ENCODE peak calls at places on chromosome 18, in four cellular contexts. Z is DMS153, S is cardiac fibroblast, Y is esophagus squamous epithelium. W is an unnamed sample.

GRCh38 chr18:70380915-70381896 is 92.4 kb downstream of the SOCS6 start:
- DNase-seq in Z (peak), S (no peak), Y (no peak), W (peak)

GRCh38 chr18:51361130-51361860 is 163.8 kb upstream of the MEX3C start:
- DNase-seq in Z (no peak), S (peak), Y (no peak), W (no peak)

GRCh38 chr18:6199777-6200176 is 214.9 kb downstream of the L3MBTL4 start:
- DNase-seq in Z (no peak), S (no peak), Y (no peak), W (no peak)

GRCh38 chr18:1526996-1527395 is 622.3 kb downstream of the ADCYAP1 start:
- DNase-seq in Z (no peak), S (peak), Y (no peak), W (no peak)

GRCh38 chr18:55407191-55407590 is 180.8 kb downstream of the TCF4 start:
- DNase-seq in Z (no peak), S (no peak), Y (no peak), W (no peak)

GRCh38 chr18:3075491-3075890 is 62.5 kb upstream of the LPIN2 start:
- DNase-seq in Z (no peak), S (no peak), Y (no peak), W (no peak)

GRCh38 chr18:27030403-27030802 is 154.7 kb downstream of the CHST9 start:
- DNase-seq in Z (no peak), S (no peak), Y (no peak), W (no peak)

GRCh38 chr18:56910967-56911366 is 235.9 kb upstream of the BOD1L2 start:
- DNase-seq in Z (peak), S (no peak), Y (no peak), W (no peak)

GRCh38 chr18:39825485-39825884 is 2129.5 kb upstream of the PIK3C3 start:
- DNase-seq in Z (peak), S (peak), Y (no peak), W (no peak)